ENCODE peak calls at places on chromosomes 12 and 14, in ten cellular contexts. J, Q, L, M, X, B, N, V, H and C are unnamed samples.

GRCh38 chr14:101248056-101248725 is 313.1 kb upstream of the DIO3 start:
- DNase-seq in J (no peak), Q (no peak), L (no peak), M (no peak), X (no peak), B (no peak), N (no peak), V (no peak), H (no peak), C (no peak)

GRCh38 chr14:70724061-70724596 is 82.4 kb downstream of the TTC9 start:
- DNase-seq in J (no peak), Q (no peak), L (no peak), M (no peak), X (no peak), B (no peak), N (no peak), V (no peak), H (no peak), C (no peak)

GRCh38 chr12:53344824-53345485 is 8.8 kb upstream of the SP7 start:
- DNase-seq in J (peak), Q (peak), L (peak), M (peak), X (peak), B (peak), N (peak), V (peak), H (peak), C (peak)

GRCh38 chr14:69713127-69713800 is 53.7 kb upstream of the SRSF5 start:
- DNase-seq in J (peak), Q (no peak), L (no peak), M (no peak), X (peak), B (peak), N (no peak), V (no peak), H (no peak), C (no peak)

GRCh38 chr14:52111583-52111982 is 42.7 kb upstream of the NID2 start:
- DNase-seq in J (no peak), Q (no peak), L (peak), M (peak), X (peak), B (no peak), N (peak), V (no peak), H (no peak), C (peak)

GRCh38 chr14:104134061-104134965 is 4.1 kb upstream of the KIF26A start:
- DNase-seq in J (no peak), Q (no peak), L (no peak), M (no peak), X (no peak), B (no peak), N (no peak), V (no peak), H (no peak), C (no peak)

GRCh38 chr14:49962616-49963015 is 69.7 kb downstream of the ARF6 start:
- DNase-seq in J (no peak), Q (no peak), L (peak), M (peak), X (peak), B (no peak), N (no peak), V (no peak), H (no peak), C (peak)

GRCh38 chr12:104665296-104665695 is 208.5 kb downstream of the CHST11 start:
- DNase-seq in J (no peak), Q (no peak), L (no peak), M (peak), X (no peak), B (no peak), N (no peak), V (no peak), H (no peak), C (no peak)

GRCh38 chr12:2338381-2338780 is 285.6 kb downstream of the CACNA1C start:
- DNase-seq in J (no peak), Q (no peak), L (no peak), M (no peak), X (no peak), B (no peak), N (no peak), V (no peak), H (no peak), C (no peak)

GRCh38 chr12:120264511-120265202 is 873 bp downstream of the PXN start:
- DNase-seq in J (no peak), Q (no peak), L (no peak), M (peak), X (peak), B (no peak), N (no peak), V (no peak), H (no peak), C (no peak)

GRCh38 chr14:104689620-104690265 is 325 bp downstream of the INF2 start:
- DNase-seq in J (no peak), Q (no peak), L (no peak), M (peak), X (peak), B (no peak), N (peak), V (no peak), H (peak), C (no peak)

GRCh38 chr14:90274808-90275454 is 18.6 kb downstream of the PSMC1 start:
- DNase-seq in J (no peak), Q (no peak), L (peak), M (peak), X (peak), B (no peak), N (peak), V (no peak), H (peak), C (peak)

GRCh38 chr14:81811705-81812269 is 278.1 kb upstream of the SEL1L start:
- DNase-seq in J (no peak), Q (no peak), L (no peak), M (no peak), X (no peak), B (no peak), N (no peak), V (no peak), H (no peak), C (no peak)

GRCh38 chr14:93892923-93893549 is 34.1 kb upstream of the FAM181A start:
- DNase-seq in J (no peak), Q (peak), L (peak), M (peak), X (peak), B (peak), N (peak), V (peak), H (peak), C (peak)

GRCh38 chr14:60106341-60106740 is 14.6 kb downstream of the PCNX4 start:
- DNase-seq in J (no peak), Q (no peak), L (peak), M (peak), X (no peak), B (no peak), N (peak), V (peak), H (peak), C (peak)

GRCh38 chr14:73472182-73473114 is 14.1 kb upstream of the NUMB start:
- DNase-seq in J (peak), Q (peak), L (peak), M (peak), X (peak), B (peak), N (peak), V (peak), H (peak), C (peak)

GRCh38 chr12:88579941-88580871 is at the start of gene KITLG:
- DNase-seq in J (peak), Q (no peak), L (peak), M (peak), X (peak), B (peak), N (peak), V (peak), H (peak), C (peak)

GRCh38 chr12:105091495-105092206 is 7.4 kb upstream of the ALDH1L2 start:
- DNase-seq in J (no peak), Q (no peak), L (no peak), M (no peak), X (no peak), B (no peak), N (no peak), V (no peak), H (no peak), C (no peak)

GRCh38 chr14:104805326-104805678 is 4.4 kb downstream of the ZBTB42 start:
- DNase-seq in J (no peak), Q (no peak), L (peak), M (peak), X (peak), B (no peak), N (peak), V (no peak), H (peak), C (peak)